ENCODE peak calls at places on chromosomes 13 and 19, in ten cellular contexts. One of them, this sample, is unnamed.

GRCh38 chr13:42977219-42977659 is 14.8 kb downstream of the EPSTI1 start:
- DNase-seq in fibroblast of mammary gland: no peak
- DNase-seq in adipocyte: no peak
- DNase-seq in stimulated activated CD4-positive, alpha-beta T cell treated with anti-CD3 and anti-CD28 coated beads, Interleukin-1b, Interleukin-23, amount 100 ng/mL, for 48 hours: no peak
- DNase-seq in stimulated activated effector memory CD8-positive, alpha-beta T cell treated with anti-CD3 and anti-CD28 coated beads, Interleukin-12 subunit alpha, Interleukin-12 subunit beta, amount 100 ng/mL, for 72 hours: no peak
- DNase-seq in activated effector memory CD4-positive, alpha-beta T cell treated with Interleukin-2 at 50 U/mL for 16 hours: no peak
- DNase-seq in brain microvascular endothelial cell: no peak
- DNase-seq in CD4-positive, alpha-beta T cell: no peak
- DNase-seq in mesendoderm: no peak
- DNase-seq in EL: no peak
- DNase-seq in this sample: no peak

GRCh38 chr13:66443926-66444325 is 786.2 kb downstream of the PCDH9 start:
- DNase-seq in fibroblast of mammary gland: no peak
- DNase-seq in adipocyte: no peak
- DNase-seq in stimulated activated CD4-positive, alpha-beta T cell treated with anti-CD3 and anti-CD28 coated beads, Interleukin-1b, Interleukin-23, amount 100 ng/mL, for 48 hours: no peak
- DNase-seq in stimulated activated effector memory CD8-positive, alpha-beta T cell treated with anti-CD3 and anti-CD28 coated beads, Interleukin-12 subunit alpha, Interleukin-12 subunit beta, amount 100 ng/mL, for 72 hours: no peak
- DNase-seq in activated effector memory CD4-positive, alpha-beta T cell treated with Interleukin-2 at 50 U/mL for 16 hours: no peak
- DNase-seq in brain microvascular endothelial cell: no peak
- DNase-seq in CD4-positive, alpha-beta T cell: no peak
- DNase-seq in mesendoderm: no peak
- DNase-seq in EL: no peak
- DNase-seq in this sample: no peak

GRCh38 chr13:110528371-110528770 is 33.2 kb downstream of the RAB20 start:
- DNase-seq in fibroblast of mammary gland: peak
- DNase-seq in adipocyte: no peak
- DNase-seq in stimulated activated CD4-positive, alpha-beta T cell treated with anti-CD3 and anti-CD28 coated beads, Interleukin-1b, Interleukin-23, amount 100 ng/mL, for 48 hours: no peak
- DNase-seq in stimulated activated effector memory CD8-positive, alpha-beta T cell treated with anti-CD3 and anti-CD28 coated beads, Interleukin-12 subunit alpha, Interleukin-12 subunit beta, amount 100 ng/mL, for 72 hours: no peak
- DNase-seq in activated effector memory CD4-positive, alpha-beta T cell treated with Interleukin-2 at 50 U/mL for 16 hours: no peak
- DNase-seq in brain microvascular endothelial cell: peak
- DNase-seq in CD4-positive, alpha-beta T cell: no peak
- DNase-seq in mesendoderm: no peak
- DNase-seq in EL: no peak
- DNase-seq in this sample: no peak

GRCh38 chr19:57317503-57317902 is 2.8 kb upstream of the ZNF543 start:
- DNase-seq in fibroblast of mammary gland: no peak
- DNase-seq in adipocyte: peak
- DNase-seq in stimulated activated CD4-positive, alpha-beta T cell treated with anti-CD3 and anti-CD28 coated beads, Interleukin-1b, Interleukin-23, amount 100 ng/mL, for 48 hours: no peak
- DNase-seq in stimulated activated effector memory CD8-positive, alpha-beta T cell treated with anti-CD3 and anti-CD28 coated beads, Interleukin-12 subunit alpha, Interleukin-12 subunit beta, amount 100 ng/mL, for 72 hours: no peak
- DNase-seq in activated effector memory CD4-positive, alpha-beta T cell treated with Interleukin-2 at 50 U/mL for 16 hours: no peak
- DNase-seq in brain microvascular endothelial cell: no peak
- DNase-seq in CD4-positive, alpha-beta T cell: no peak
- DNase-seq in mesendoderm: no peak
- DNase-seq in EL: no peak
- DNase-seq in this sample: no peak

GRCh38 chr19:30206187-30206586 is 166.0 kb upstream of the ZNF536 start:
- DNase-seq in fibroblast of mammary gland: no peak
- DNase-seq in adipocyte: no peak
- DNase-seq in stimulated activated CD4-positive, alpha-beta T cell treated with anti-CD3 and anti-CD28 coated beads, Interleukin-1b, Interleukin-23, amount 100 ng/mL, for 48 hours: no peak
- DNase-seq in stimulated activated effector memory CD8-positive, alpha-beta T cell treated with anti-CD3 and anti-CD28 coated beads, Interleukin-12 subunit alpha, Interleukin-12 subunit beta, amount 100 ng/mL, for 72 hours: no peak
- DNase-seq in activated effector memory CD4-positive, alpha-beta T cell treated with Interleukin-2 at 50 U/mL for 16 hours: no peak
- DNase-seq in brain microvascular endothelial cell: no peak
- DNase-seq in CD4-positive, alpha-beta T cell: no peak
- DNase-seq in mesendoderm: no peak
- DNase-seq in EL: no peak
- DNase-seq in this sample: peak

GRCh38 chr19:45258862-45259261 is 7.8 kb downstream of the MARK4 start:
- DNase-seq in fibroblast of mammary gland: no peak
- DNase-seq in adipocyte: no peak
- DNase-seq in stimulated activated CD4-positive, alpha-beta T cell treated with anti-CD3 and anti-CD28 coated beads, Interleukin-1b, Interleukin-23, amount 100 ng/mL, for 48 hours: no peak
- DNase-seq in stimulated activated effector memory CD8-positive, alpha-beta T cell treated with anti-CD3 and anti-CD28 coated beads, Interleukin-12 subunit alpha, Interleukin-12 subunit beta, amount 100 ng/mL, for 72 hours: no peak
- DNase-seq in activated effector memory CD4-positive, alpha-beta T cell treated with Interleukin-2 at 50 U/mL for 16 hours: no peak
- DNase-seq in brain microvascular endothelial cell: no peak
- DNase-seq in CD4-positive, alpha-beta T cell: no peak
- DNase-seq in mesendoderm: no peak
- DNase-seq in EL: no peak
- DNase-seq in this sample: no peak

GRCh38 chr19:47111081-47111589 is 2.4 kb downstream of the ZC3H4 start:
- DNase-seq in fibroblast of mammary gland: no peak
- DNase-seq in adipocyte: peak
- DNase-seq in stimulated activated CD4-positive, alpha-beta T cell treated with anti-CD3 and anti-CD28 coated beads, Interleukin-1b, Interleukin-23, amount 100 ng/mL, for 48 hours: peak
- DNase-seq in stimulated activated effector memory CD8-positive, alpha-beta T cell treated with anti-CD3 and anti-CD28 coated beads, Interleukin-12 subunit alpha, Interleukin-12 subunit beta, amount 100 ng/mL, for 72 hours: peak
- DNase-seq in activated effector memory CD4-positive, alpha-beta T cell treated with Interleukin-2 at 50 U/mL for 16 hours: peak
- DNase-seq in brain microvascular endothelial cell: no peak
- DNase-seq in CD4-positive, alpha-beta T cell: peak
- DNase-seq in mesendoderm: no peak
- DNase-seq in EL: no peak
- DNase-seq in this sample: no peak

GRCh38 chr13:63731896-63732295 is 2316.2 kb upstream of the PCDH20 start:
- DNase-seq in fibroblast of mammary gland: no peak
- DNase-seq in adipocyte: no peak
- DNase-seq in stimulated activated CD4-positive, alpha-beta T cell treated with anti-CD3 and anti-CD28 coated beads, Interleukin-1b, Interleukin-23, amount 100 ng/mL, for 48 hours: no peak
- DNase-seq in stimulated activated effector memory CD8-positive, alpha-beta T cell treated with anti-CD3 and anti-CD28 coated beads, Interleukin-12 subunit alpha, Interleukin-12 subunit beta, amount 100 ng/mL, for 72 hours: no peak
- DNase-seq in activated effector memory CD4-positive, alpha-beta T cell treated with Interleukin-2 at 50 U/mL for 16 hours: no peak
- DNase-seq in brain microvascular endothelial cell: no peak
- DNase-seq in CD4-positive, alpha-beta T cell: no peak
- DNase-seq in mesendoderm: no peak
- DNase-seq in EL: no peak
- DNase-seq in this sample: no peak

GRCh38 chr13:52827839-52828238 is 20.6 kb downstream of the PCDH8 start:
- DNase-seq in fibroblast of mammary gland: no peak
- DNase-seq in adipocyte: no peak
- DNase-seq in stimulated activated CD4-positive, alpha-beta T cell treated with anti-CD3 and anti-CD28 coated beads, Interleukin-1b, Interleukin-23, amount 100 ng/mL, for 48 hours: no peak
- DNase-seq in stimulated activated effector memory CD8-positive, alpha-beta T cell treated with anti-CD3 and anti-CD28 coated beads, Interleukin-12 subunit alpha, Interleukin-12 subunit beta, amount 100 ng/mL, for 72 hours: no peak
- DNase-seq in activated effector memory CD4-positive, alpha-beta T cell treated with Interleukin-2 at 50 U/mL for 16 hours: no peak
- DNase-seq in brain microvascular endothelial cell: no peak
- DNase-seq in CD4-positive, alpha-beta T cell: no peak
- DNase-seq in mesendoderm: no peak
- DNase-seq in EL: no peak
- DNase-seq in this sample: no peak

GRCh38 chr19:28594737-28595136 is 618.2 kb downstream of the UQCRFS1 start:
- DNase-seq in fibroblast of mammary gland: no peak
- DNase-seq in adipocyte: no peak
- DNase-seq in stimulated activated CD4-positive, alpha-beta T cell treated with anti-CD3 and anti-CD28 coated beads, Interleukin-1b, Interleukin-23, amount 100 ng/mL, for 48 hours: no peak
- DNase-seq in stimulated activated effector memory CD8-positive, alpha-beta T cell treated with anti-CD3 and anti-CD28 coated beads, Interleukin-12 subunit alpha, Interleukin-12 subunit beta, amount 100 ng/mL, for 72 hours: no peak
- DNase-seq in activated effector memory CD4-positive, alpha-beta T cell treated with Interleukin-2 at 50 U/mL for 16 hours: no peak
- DNase-seq in brain microvascular endothelial cell: no peak
- DNase-seq in CD4-positive, alpha-beta T cell: no peak
- DNase-seq in mesendoderm: no peak
- DNase-seq in EL: no peak
- DNase-seq in this sample: no peak

GRCh38 chr13:106919093-106919492 is 351.2 kb upstream of the ARGLU1 start:
- DNase-seq in fibroblast of mammary gland: no peak
- DNase-seq in adipocyte: no peak
- DNase-seq in stimulated activated CD4-positive, alpha-beta T cell treated with anti-CD3 and anti-CD28 coated beads, Interleukin-1b, Interleukin-23, amount 100 ng/mL, for 48 hours: no peak
- DNase-seq in stimulated activated effector memory CD8-positive, alpha-beta T cell treated with anti-CD3 and anti-CD28 coated beads, Interleukin-12 subunit alpha, Interleukin-12 subunit beta, amount 100 ng/mL, for 72 hours: no peak
- DNase-seq in activated effector memory CD4-positive, alpha-beta T cell treated with Interleukin-2 at 50 U/mL for 16 hours: no peak
- DNase-seq in brain microvascular endothelial cell: peak
- DNase-seq in CD4-positive, alpha-beta T cell: no peak
- DNase-seq in mesendoderm: no peak
- DNase-seq in EL: no peak
- DNase-seq in this sample: no peak

GRCh38 chr19:49282184-49282583 is 42.8 kb downstream of the SLC6A16 start:
- DNase-seq in fibroblast of mammary gland: no peak
- DNase-seq in adipocyte: no peak
- DNase-seq in stimulated activated CD4-positive, alpha-beta T cell treated with anti-CD3 and anti-CD28 coated beads, Interleukin-1b, Interleukin-23, amount 100 ng/mL, for 48 hours: no peak
- DNase-seq in stimulated activated effector memory CD8-positive, alpha-beta T cell treated with anti-CD3 and anti-CD28 coated beads, Interleukin-12 subunit alpha, Interleukin-12 subunit beta, amount 100 ng/mL, for 72 hours: no peak
- DNase-seq in activated effector memory CD4-positive, alpha-beta T cell treated with Interleukin-2 at 50 U/mL for 16 hours: no peak
- DNase-seq in brain microvascular endothelial cell: no peak
- DNase-seq in CD4-positive, alpha-beta T cell: no peak
- DNase-seq in mesendoderm: peak
- DNase-seq in EL: no peak
- DNase-seq in this sample: no peak

GRCh38 chr13:43804461-43805070 is 17.8 kb upstream of the ENOX1 start:
- DNase-seq in fibroblast of mammary gland: peak
- DNase-seq in adipocyte: peak
- DNase-seq in stimulated activated CD4-positive, alpha-beta T cell treated with anti-CD3 and anti-CD28 coated beads, Interleukin-1b, Interleukin-23, amount 100 ng/mL, for 48 hours: no peak
- DNase-seq in stimulated activated effector memory CD8-positive, alpha-beta T cell treated with anti-CD3 and anti-CD28 coated beads, Interleukin-12 subunit alpha, Interleukin-12 subunit beta, amount 100 ng/mL, for 72 hours: no peak
- DNase-seq in activated effector memory CD4-positive, alpha-beta T cell treated with Interleukin-2 at 50 U/mL for 16 hours: no peak
- DNase-seq in brain microvascular endothelial cell: peak
- DNase-seq in CD4-positive, alpha-beta T cell: no peak
- DNase-seq in mesendoderm: peak
- DNase-seq in EL: peak
- DNase-seq in this sample: no peak

GRCh38 chr13:102580552-102581169 is 16.1 kb upstream of the TPP2 start:
- DNase-seq in fibroblast of mammary gland: peak
- DNase-seq in adipocyte: peak
- DNase-seq in stimulated activated CD4-positive, alpha-beta T cell treated with anti-CD3 and anti-CD28 coated beads, Interleukin-1b, Interleukin-23, amount 100 ng/mL, for 48 hours: no peak
- DNase-seq in stimulated activated effector memory CD8-positive, alpha-beta T cell treated with anti-CD3 and anti-CD28 coated beads, Interleukin-12 subunit alpha, Interleukin-12 subunit beta, amount 100 ng/mL, for 72 hours: no peak
- DNase-seq in activated effector memory CD4-positive, alpha-beta T cell treated with Interleukin-2 at 50 U/mL for 16 hours: no peak
- DNase-seq in brain microvascular endothelial cell: peak
- DNase-seq in CD4-positive, alpha-beta T cell: no peak
- DNase-seq in mesendoderm: peak
- DNase-seq in EL: peak
- DNase-seq in this sample: no peak

GRCh38 chr19:4199699-4200293 is 17.3 kb downstream of the ANKRD24 start:
- DNase-seq in fibroblast of mammary gland: no peak
- DNase-seq in adipocyte: no peak
- DNase-seq in stimulated activated CD4-positive, alpha-beta T cell treated with anti-CD3 and anti-CD28 coated beads, Interleukin-1b, Interleukin-23, amount 100 ng/mL, for 48 hours: no peak
- DNase-seq in stimulated activated effector memory CD8-positive, alpha-beta T cell treated with anti-CD3 and anti-CD28 coated beads, Interleukin-12 subunit alpha, Interleukin-12 subunit beta, amount 100 ng/mL, for 72 hours: no peak
- DNase-seq in activated effector memory CD4-positive, alpha-beta T cell treated with Interleukin-2 at 50 U/mL for 16 hours: no peak
- DNase-seq in brain microvascular endothelial cell: no peak
- DNase-seq in CD4-positive, alpha-beta T cell: no peak
- DNase-seq in mesendoderm: no peak
- DNase-seq in EL: no peak
- DNase-seq in this sample: peak

GRCh38 chr19:409006-409514 is at the start of gene C2CD4C:
- DNase-seq in fibroblast of mammary gland: no peak
- DNase-seq in adipocyte: peak
- DNase-seq in stimulated activated CD4-positive, alpha-beta T cell treated with anti-CD3 and anti-CD28 coated beads, Interleukin-1b, Interleukin-23, amount 100 ng/mL, for 48 hours: no peak
- DNase-seq in stimulated activated effector memory CD8-positive, alpha-beta T cell treated with anti-CD3 and anti-CD28 coated beads, Interleukin-12 subunit alpha, Interleukin-12 subunit beta, amount 100 ng/mL, for 72 hours: no peak
- DNase-seq in activated effector memory CD4-positive, alpha-beta T cell treated with Interleukin-2 at 50 U/mL for 16 hours: no peak
- DNase-seq in brain microvascular endothelial cell: no peak
- DNase-seq in CD4-positive, alpha-beta T cell: no peak
- DNase-seq in mesendoderm: peak
- DNase-seq in EL: peak
- DNase-seq in this sample: no peak

GRCh38 chr19:5676105-5676671 is 4.1 kb downstream of the MICOS13 start:
- DNase-seq in fibroblast of mammary gland: no peak
- DNase-seq in adipocyte: no peak
- DNase-seq in stimulated activated CD4-positive, alpha-beta T cell treated with anti-CD3 and anti-CD28 coated beads, Interleukin-1b, Interleukin-23, amount 100 ng/mL, for 48 hours: no peak
- DNase-seq in stimulated activated effector memory CD8-positive, alpha-beta T cell treated with anti-CD3 and anti-CD28 coated beads, Interleukin-12 subunit alpha, Interleukin-12 subunit beta, amount 100 ng/mL, for 72 hours: no peak
- DNase-seq in activated effector memory CD4-positive, alpha-beta T cell treated with Interleukin-2 at 50 U/mL for 16 hours: no peak
- DNase-seq in brain microvascular endothelial cell: no peak
- DNase-seq in CD4-positive, alpha-beta T cell: no peak
- DNase-seq in mesendoderm: no peak
- DNase-seq in EL: no peak
- DNase-seq in this sample: no peak

GRCh38 chr19:4057913-4058695 is 8.6 kb downstream of the ZBTB7A start:
- DNase-seq in fibroblast of mammary gland: peak
- DNase-seq in adipocyte: peak
- DNase-seq in stimulated activated CD4-positive, alpha-beta T cell treated with anti-CD3 and anti-CD28 coated beads, Interleukin-1b, Interleukin-23, amount 100 ng/mL, for 48 hours: peak
- DNase-seq in stimulated activated effector memory CD8-positive, alpha-beta T cell treated with anti-CD3 and anti-CD28 coated beads, Interleukin-12 subunit alpha, Interleukin-12 subunit beta, amount 100 ng/mL, for 72 hours: peak
- DNase-seq in activated effector memory CD4-positive, alpha-beta T cell treated with Interleukin-2 at 50 U/mL for 16 hours: peak
- DNase-seq in brain microvascular endothelial cell: peak
- DNase-seq in CD4-positive, alpha-beta T cell: peak
- DNase-seq in mesendoderm: peak
- DNase-seq in EL: peak
- DNase-seq in this sample: peak

GRCh38 chr13:43767351-43767901 is 19.3 kb downstream of the ENOX1 start:
- DNase-seq in fibroblast of mammary gland: peak
- DNase-seq in adipocyte: no peak
- DNase-seq in stimulated activated CD4-positive, alpha-beta T cell treated with anti-CD3 and anti-CD28 coated beads, Interleukin-1b, Interleukin-23, amount 100 ng/mL, for 48 hours: no peak
- DNase-seq in stimulated activated effector memory CD8-positive, alpha-beta T cell treated with anti-CD3 and anti-CD28 coated beads, Interleukin-12 subunit alpha, Interleukin-12 subunit beta, amount 100 ng/mL, for 72 hours: no peak
- DNase-seq in activated effector memory CD4-positive, alpha-beta T cell treated with Interleukin-2 at 50 U/mL for 16 hours: no peak
- DNase-seq in brain microvascular endothelial cell: no peak
- DNase-seq in CD4-positive, alpha-beta T cell: no peak
- DNase-seq in mesendoderm: no peak
- DNase-seq in EL: no peak
- DNase-seq in this sample: no peak

GRCh38 chr13:64007334-64007733 is 2591.7 kb upstream of the PCDH20 start:
- DNase-seq in fibroblast of mammary gland: no peak
- DNase-seq in adipocyte: peak
- DNase-seq in stimulated activated CD4-positive, alpha-beta T cell treated with anti-CD3 and anti-CD28 coated beads, Interleukin-1b, Interleukin-23, amount 100 ng/mL, for 48 hours: no peak
- DNase-seq in stimulated activated effector memory CD8-positive, alpha-beta T cell treated with anti-CD3 and anti-CD28 coated beads, Interleukin-12 subunit alpha, Interleukin-12 subunit beta, amount 100 ng/mL, for 72 hours: no peak
- DNase-seq in activated effector memory CD4-positive, alpha-beta T cell treated with Interleukin-2 at 50 U/mL for 16 hours: no peak
- DNase-seq in brain microvascular endothelial cell: no peak
- DNase-seq in CD4-positive, alpha-beta T cell: no peak
- DNase-seq in mesendoderm: no peak
- DNase-seq in EL: peak
- DNase-seq in this sample: no peak

GRCh38 chr13:74929436-74929835 is 552.5 kb downstream of the TBC1D4 start:
- DNase-seq in fibroblast of mammary gland: peak
- DNase-seq in adipocyte: peak
- DNase-seq in stimulated activated CD4-positive, alpha-beta T cell treated with anti-CD3 and anti-CD28 coated beads, Interleukin-1b, Interleukin-23, amount 100 ng/mL, for 48 hours: no peak
- DNase-seq in stimulated activated effector memory CD8-positive, alpha-beta T cell treated with anti-CD3 and anti-CD28 coated beads, Interleukin-12 subunit alpha, Interleukin-12 subunit beta, amount 100 ng/mL, for 72 hours: no peak
- DNase-seq in activated effector memory CD4-positive, alpha-beta T cell treated with Interleukin-2 at 50 U/mL for 16 hours: no peak
- DNase-seq in brain microvascular endothelial cell: no peak
- DNase-seq in CD4-positive, alpha-beta T cell: no peak
- DNase-seq in mesendoderm: no peak
- DNase-seq in EL: peak
- DNase-seq in this sample: no peak

GRCh38 chr19:39407644-39408391 is 1.2 kb downstream of the ZFP36 start:
- DNase-seq in fibroblast of mammary gland: peak
- DNase-seq in adipocyte: peak
- DNase-seq in stimulated activated CD4-positive, alpha-beta T cell treated with anti-CD3 and anti-CD28 coated beads, Interleukin-1b, Interleukin-23, amount 100 ng/mL, for 48 hours: peak
- DNase-seq in stimulated activated effector memory CD8-positive, alpha-beta T cell treated with anti-CD3 and anti-CD28 coated beads, Interleukin-12 subunit alpha, Interleukin-12 subunit beta, amount 100 ng/mL, for 72 hours: peak
- DNase-seq in activated effector memory CD4-positive, alpha-beta T cell treated with Interleukin-2 at 50 U/mL for 16 hours: peak
- DNase-seq in brain microvascular endothelial cell: no peak
- DNase-seq in CD4-positive, alpha-beta T cell: peak
- DNase-seq in mesendoderm: no peak
- DNase-seq in EL: no peak
- DNase-seq in this sample: peak

GRCh38 chr13:52001120-52001731 is 10.0 kb downstream of the ATP7B start:
- DNase-seq in fibroblast of mammary gland: peak
- DNase-seq in adipocyte: peak
- DNase-seq in stimulated activated CD4-positive, alpha-beta T cell treated with anti-CD3 and anti-CD28 coated beads, Interleukin-1b, Interleukin-23, amount 100 ng/mL, for 48 hours: no peak
- DNase-seq in stimulated activated effector memory CD8-positive, alpha-beta T cell treated with anti-CD3 and anti-CD28 coated beads, Interleukin-12 subunit alpha, Interleukin-12 subunit beta, amount 100 ng/mL, for 72 hours: no peak
- DNase-seq in activated effector memory CD4-positive, alpha-beta T cell treated with Interleukin-2 at 50 U/mL for 16 hours: no peak
- DNase-seq in brain microvascular endothelial cell: no peak
- DNase-seq in CD4-positive, alpha-beta T cell: no peak
- DNase-seq in mesendoderm: peak
- DNase-seq in EL: peak
- DNase-seq in this sample: no peak

GRCh38 chr13:93416943-93417342 is 190.3 kb downstream of the GPC6 start:
- DNase-seq in fibroblast of mammary gland: no peak
- DNase-seq in adipocyte: no peak
- DNase-seq in stimulated activated CD4-positive, alpha-beta T cell treated with anti-CD3 and anti-CD28 coated beads, Interleukin-1b, Interleukin-23, amount 100 ng/mL, for 48 hours: no peak
- DNase-seq in stimulated activated effector memory CD8-positive, alpha-beta T cell treated with anti-CD3 and anti-CD28 coated beads, Interleukin-12 subunit alpha, Interleukin-12 subunit beta, amount 100 ng/mL, for 72 hours: no peak
- DNase-seq in activated effector memory CD4-positive, alpha-beta T cell treated with Interleukin-2 at 50 U/mL for 16 hours: no peak
- DNase-seq in brain microvascular endothelial cell: no peak
- DNase-seq in CD4-positive, alpha-beta T cell: no peak
- DNase-seq in mesendoderm: no peak
- DNase-seq in EL: peak
- DNase-seq in this sample: no peak

GRCh38 chr13:21800847-21801616 is 130.2 kb downstream of the FGF9 start:
- DNase-seq in fibroblast of mammary gland: no peak
- DNase-seq in adipocyte: no peak
- DNase-seq in stimulated activated CD4-positive, alpha-beta T cell treated with anti-CD3 and anti-CD28 coated beads, Interleukin-1b, Interleukin-23, amount 100 ng/mL, for 48 hours: no peak
- DNase-seq in stimulated activated effector memory CD8-positive, alpha-beta T cell treated with anti-CD3 and anti-CD28 coated beads, Interleukin-12 subunit alpha, Interleukin-12 subunit beta, amount 100 ng/mL, for 72 hours: no peak
- DNase-seq in activated effector memory CD4-positive, alpha-beta T cell treated with Interleukin-2 at 50 U/mL for 16 hours: no peak
- DNase-seq in brain microvascular endothelial cell: no peak
- DNase-seq in CD4-positive, alpha-beta T cell: no peak
- DNase-seq in mesendoderm: no peak
- DNase-seq in EL: no peak
- DNase-seq in this sample: no peak

GRCh38 chr13:79404985-79405384 is 1.1 kb downstream of the RBM26 start:
- DNase-seq in fibroblast of mammary gland: peak
- DNase-seq in adipocyte: peak
- DNase-seq in stimulated activated CD4-positive, alpha-beta T cell treated with anti-CD3 and anti-CD28 coated beads, Interleukin-1b, Interleukin-23, amount 100 ng/mL, for 48 hours: no peak
- DNase-seq in stimulated activated effector memory CD8-positive, alpha-beta T cell treated with anti-CD3 and anti-CD28 coated beads, Interleukin-12 subunit alpha, Interleukin-12 subunit beta, amount 100 ng/mL, for 72 hours: no peak
- DNase-seq in activated effector memory CD4-positive, alpha-beta T cell treated with Interleukin-2 at 50 U/mL for 16 hours: no peak
- DNase-seq in brain microvascular endothelial cell: no peak
- DNase-seq in CD4-positive, alpha-beta T cell: no peak
- DNase-seq in mesendoderm: no peak
- DNase-seq in EL: no peak
- DNase-seq in this sample: no peak

GRCh38 chr13:85819513-85819912 is 20.3 kb upstream of the SLITRK6 start:
- DNase-seq in fibroblast of mammary gland: no peak
- DNase-seq in adipocyte: no peak
- DNase-seq in stimulated activated CD4-positive, alpha-beta T cell treated with anti-CD3 and anti-CD28 coated beads, Interleukin-1b, Interleukin-23, amount 100 ng/mL, for 48 hours: no peak
- DNase-seq in stimulated activated effector memory CD8-positive, alpha-beta T cell treated with anti-CD3 and anti-CD28 coated beads, Interleukin-12 subunit alpha, Interleukin-12 subunit beta, amount 100 ng/mL, for 72 hours: no peak
- DNase-seq in activated effector memory CD4-positive, alpha-beta T cell treated with Interleukin-2 at 50 U/mL for 16 hours: no peak
- DNase-seq in brain microvascular endothelial cell: no peak
- DNase-seq in CD4-positive, alpha-beta T cell: no peak
- DNase-seq in mesendoderm: no peak
- DNase-seq in EL: no peak
- DNase-seq in this sample: no peak

GRCh38 chr19:3413796-3414327 is 47.5 kb downstream of the NFIC start:
- DNase-seq in fibroblast of mammary gland: no peak
- DNase-seq in adipocyte: no peak
- DNase-seq in stimulated activated CD4-positive, alpha-beta T cell treated with anti-CD3 and anti-CD28 coated beads, Interleukin-1b, Interleukin-23, amount 100 ng/mL, for 48 hours: no peak
- DNase-seq in stimulated activated effector memory CD8-positive, alpha-beta T cell treated with anti-CD3 and anti-CD28 coated beads, Interleukin-12 subunit alpha, Interleukin-12 subunit beta, amount 100 ng/mL, for 72 hours: no peak
- DNase-seq in activated effector memory CD4-positive, alpha-beta T cell treated with Interleukin-2 at 50 U/mL for 16 hours: no peak
- DNase-seq in brain microvascular endothelial cell: no peak
- DNase-seq in CD4-positive, alpha-beta T cell: no peak
- DNase-seq in mesendoderm: no peak
- DNase-seq in EL: no peak
- DNase-seq in this sample: peak